ENCODE peak calls at places on chromosomes 3 and 15, in six cellular contexts. H is GM10248; S is activated T-cell treated with anti-CD3 and anti-CD28 coated beads, Interleukin-2, amount 50 U/mL, for 24 hours; G is kidney glomerular epithelial cell; K is central memory CD4-positive, alpha-beta T cell; R is T-cell. Z is an unnamed sample.

GRCh38 chr15:79972861-79973260 is 1.9 kb upstream of the BCL2A1 start:
- DNase-seq in H (no peak), S (no peak), G (no peak), K (no peak), R (no peak), Z (no peak)

GRCh38 chr3:64627042-64627441 is 60.8 kb downstream of the ADAMTS9 start:
- DNase-seq in H (no peak), S (no peak), G (no peak), K (no peak), R (no peak), Z (no peak)

GRCh38 chr3:16404349-16404895 is 109.1 kb downstream of the RFTN1 start:
- DNase-seq in H (no peak), S (no peak), G (no peak), K (no peak), R (no peak), Z (no peak)

GRCh38 chr3:7543294-7543693 is 682.4 kb downstream of the GRM7 start:
- DNase-seq in H (no peak), S (no peak), G (no peak), K (no peak), R (no peak), Z (peak)

GRCh38 chr3:129305592-129306091 is 27.0 kb downstream of the HMCES start:
- DNase-seq in H (peak), S (peak), G (peak), K (no peak), R (no peak), Z (no peak)

GRCh38 chr3:33139996-33140395 is 26.2 kb downstream of the CRTAP start:
- DNase-seq in H (no peak), S (no peak), G (no peak), K (no peak), R (no peak), Z (no peak)

GRCh38 chr3:128492353-128493220 is at the start of gene GATA2:
- DNase-seq in H (no peak), S (peak), G (no peak), K (no peak), R (no peak), Z (no peak)

GRCh38 chr3:123297627-123297899 is 95.8 kb downstream of the SEC22A start:
- DNase-seq in H (no peak), S (no peak), G (no peak), K (no peak), R (no peak), Z (no peak)

GRCh38 chr3:84963137-84963536 is 4.3 kb downstream of the CADM2 start:
- DNase-seq in H (no peak), S (no peak), G (no peak), K (no peak), R (no peak), Z (peak)

GRCh38 chr3:10242182-10243065 is 5.8 kb upstream of the TATDN2 start:
- DNase-seq in H (peak), S (peak), G (peak), K (peak), R (peak), Z (no peak)

GRCh38 chr3:42079701-42080323 is 11.3 kb upstream of the TRAK1 start:
- DNase-seq in H (no peak), S (no peak), G (no peak), K (no peak), R (no peak), Z (no peak)

GRCh38 chr15:57382222-57382621 is 5.9 kb downstream of the CGNL1 start:
- DNase-seq in H (no peak), S (no peak), G (no peak), K (no peak), R (no peak), Z (no peak)

GRCh38 chr3:115790759-115791158 is 167.4 kb downstream of the GAP43 start:
- DNase-seq in H (peak), S (peak), G (peak), K (no peak), R (no peak), Z (no peak)

GRCh38 chr3:43726511-43726910 is 35.8 kb downstream of the ABHD5 start:
- DNase-seq in H (no peak), S (no peak), G (no peak), K (no peak), R (no peak), Z (no peak)

GRCh38 chr3:53156368-53156834 is 4.6 kb upstream of the PRKCD start:
- DNase-seq in H (no peak), S (no peak), G (no peak), K (no peak), R (no peak), Z (no peak)

GRCh38 chr15:48625126-48625525 is 20.4 kb downstream of the FBN1 start:
- DNase-seq in H (no peak), S (no peak), G (peak), K (no peak), R (no peak), Z (no peak)

GRCh38 chr15:80892414-80892813 is 97.2 kb downstream of the MESD start:
- DNase-seq in H (no peak), S (no peak), G (no peak), K (no peak), R (no peak), Z (no peak)

GRCh38 chr3:127851899-127852298 is 29.6 kb upstream of the MGLL start:
- DNase-seq in H (no peak), S (no peak), G (no peak), K (no peak), R (no peak), Z (peak)

GRCh38 chr3:64555351-64555750 is 132.4 kb downstream of the ADAMTS9 start:
- DNase-seq in H (no peak), S (no peak), G (no peak), K (no peak), R (no peak), Z (peak)

GRCh38 chr3:31947671-31948091 is 33.4 kb downstream of the OSBPL10 start:
- DNase-seq in H (no peak), S (no peak), G (no peak), K (no peak), R (no peak), Z (no peak)

GRCh38 chr3:73004316-73004715 is 7.7 kb downstream of the PPP4R2 start:
- DNase-seq in H (no peak), S (no peak), G (no peak), K (no peak), R (no peak), Z (no peak)

GRCh38 chr15:28190391-28191174 is 91.5 kb upstream of the OCA2 start:
- DNase-seq in H (no peak), S (no peak), G (no peak), K (no peak), R (no peak), Z (no peak)

GRCh38 chr3:197406266-197406665 is 107.9 kb upstream of the DLG1 start:
- DNase-seq in H (no peak), S (no peak), G (no peak), K (no peak), R (no peak), Z (no peak)

GRCh38 chr3:179833294-179833693 is 180.5 kb downstream of the USP13 start:
- DNase-seq in H (no peak), S (no peak), G (no peak), K (no peak), R (no peak), Z (no peak)

GRCh38 chr15:64398575-64398974 is 10.9 kb downstream of the TRIP4 start:
- DNase-seq in H (no peak), S (no peak), G (no peak), K (no peak), R (no peak), Z (no peak)